ENCODE peak calls at places on chromosomes 13 and 19, in nine cellular contexts. V is germinal center; G is kidney epithelial cell; P is breast epithelium; O is NCI-H1092; J is heart right ventricle; A is activated effector memory CD4-positive, alpha-beta T cell treated with anti-CD3 and anti-CD28 coated beads, Interleukin-2, amount 50 U/mL, for 16 hours; C is anterior cingulate cortex; Z is NCI-H2081. B is an unnamed sample.

GRCh38 chr13:74287672-74288169 is 153.5 kb upstream of the KLF12 start:
- DNase-seq in V (peak), G (peak), P (no peak), O (peak), J (peak), A (peak), C (peak), Z (peak), B (peak)

GRCh38 chr13:113110048-113110851 is 4.7 kb downstream of the F7 start:
- DNase-seq in V (no peak), G (no peak), P (no peak), O (no peak), J (no peak), A (peak), C (no peak), Z (no peak), B (no peak)

GRCh38 chr19:13975870-13976269 is 23.6 kb downstream of the DCAF15 start:
- DNase-seq in V (no peak), G (no peak), P (no peak), O (no peak), J (no peak), A (no peak), C (no peak), Z (no peak), B (no peak)

GRCh38 chr19:11673608-11674041 is 65.1 kb downstream of the ZNF823 start:
- DNase-seq in V (no peak), G (no peak), P (peak), O (no peak), J (peak), A (no peak), C (peak), Z (no peak), B (no peak)

GRCh38 chr13:57408312-57408711 is 223.2 kb upstream of the PCDH17 start:
- DNase-seq in V (no peak), G (no peak), P (no peak), O (no peak), J (no peak), A (no peak), C (no peak), Z (no peak), B (no peak)

GRCh38 chr13:23751195-23751594 is 138.0 kb downstream of the MIPEP start:
- DNase-seq in V (no peak), G (no peak), P (no peak), O (no peak), J (no peak), A (no peak), C (no peak), Z (no peak), B (peak)

GRCh38 chr19:48770223-48770622 is 14.9 kb downstream of the FGF21 start:
- DNase-seq in V (no peak), G (no peak), P (no peak), O (no peak), J (no peak), A (no peak), C (no peak), Z (no peak), B (peak)

GRCh38 chr19:38924383-38924782 is 6.2 kb downstream of the SARS2 start:
- DNase-seq in V (no peak), G (no peak), P (no peak), O (no peak), J (no peak), A (no peak), C (no peak), Z (no peak), B (no peak)

GRCh38 chr19:10543059-10543419 is 665 bp upstream of the ATG4D start:
- DNase-seq in V (no peak), G (no peak), P (no peak), O (no peak), J (no peak), A (no peak), C (no peak), Z (no peak), B (no peak)

GRCh38 chr19:4365791-4366665 is 22.7 kb downstream of the MPND start:
- DNase-seq in V (no peak), G (no peak), P (no peak), O (no peak), J (no peak), A (no peak), C (no peak), Z (no peak), B (no peak)

GRCh38 chr13:113542751-113543424 is 41.7 kb upstream of the TFDP1 start:
- DNase-seq in V (no peak), G (no peak), P (peak), O (no peak), J (no peak), A (no peak), C (no peak), Z (no peak), B (no peak)

GRCh38 chr13:37531054-37531453 is 67.5 kb downstream of the POSTN start:
- DNase-seq in V (no peak), G (no peak), P (no peak), O (no peak), J (no peak), A (no peak), C (no peak), Z (no peak), B (peak)

GRCh38 chr13:27962128-27962841 is 6.8 kb downstream of the CDX2 start:
- DNase-seq in V (no peak), G (no peak), P (no peak), O (no peak), J (no peak), A (no peak), C (no peak), Z (no peak), B (no peak)

GRCh38 chr19:42576241-42576640 is 18.5 kb downstream of the CEACAM8 start:
- DNase-seq in V (no peak), G (no peak), P (no peak), O (no peak), J (no peak), A (no peak), C (no peak), Z (no peak), B (no peak)

GRCh38 chr19:34319785-34320184 is 45.2 kb upstream of the GPI start:
- DNase-seq in V (no peak), G (peak), P (no peak), O (no peak), J (peak), A (no peak), C (no peak), Z (no peak), B (no peak)

GRCh38 chr13:52723181-52723580 is 16.4 kb downstream of the CNMD start:
- DNase-seq in V (no peak), G (no peak), P (no peak), O (no peak), J (no peak), A (no peak), C (no peak), Z (no peak), B (no peak)

GRCh38 chr19:38441660-38442348 is 8.3 kb downstream of the RYR1 start:
- DNase-seq in V (no peak), G (no peak), P (no peak), O (no peak), J (no peak), A (no peak), C (no peak), Z (no peak), B (no peak)

GRCh38 chr13:99207511-99207910 is 6.9 kb downstream of the UBAC2 start:
- DNase-seq in V (no peak), G (no peak), P (no peak), O (no peak), J (no peak), A (no peak), C (no peak), Z (no peak), B (no peak)

GRCh38 chr13:105997436-105998232 is 537.8 kb downstream of the EFNB2 start:
- DNase-seq in V (no peak), G (no peak), P (no peak), O (no peak), J (no peak), A (no peak), C (no peak), Z (no peak), B (no peak)

GRCh38 chr13:24861617-24862362 is 97.8 kb downstream of the RNF17 start:
- DNase-seq in V (no peak), G (no peak), P (no peak), O (no peak), J (no peak), A (no peak), C (no peak), Z (no peak), B (no peak)

GRCh38 chr13:98797456-98797855 is 45.0 kb upstream of the SLC15A1 start:
- DNase-seq in V (no peak), G (no peak), P (no peak), O (no peak), J (no peak), A (no peak), C (no peak), Z (no peak), B (no peak)

GRCh38 chr13:94641432-94641941 is 39.8 kb downstream of the GPR180 start:
- DNase-seq in V (no peak), G (no peak), P (no peak), O (peak), J (no peak), A (no peak), C (no peak), Z (peak), B (no peak)

GRCh38 chr13:49802410-49802809 is 9.9 kb upstream of the KPNA3 start:
- DNase-seq in V (no peak), G (no peak), P (no peak), O (no peak), J (no peak), A (no peak), C (no peak), Z (no peak), B (no peak)

GRCh38 chr19:17331254-17331558 is 3.4 kb downstream of the ANO8 start:
- DNase-seq in V (no peak), G (no peak), P (no peak), O (no peak), J (no peak), A (no peak), C (no peak), Z (no peak), B (no peak)

GRCh38 chr19:48469056-48469881 is at the start of gene CYTH2:
- DNase-seq in V (peak), G (no peak), P (peak), O (peak), J (peak), A (peak), C (peak), Z (peak), B (no peak)

GRCh38 chr13:77928909-77929308 is 10.3 kb upstream of the EDNRB start:
- DNase-seq in V (no peak), G (no peak), P (no peak), O (no peak), J (no peak), A (no peak), C (no peak), Z (no peak), B (no peak)

GRCh38 chr13:34462843-34463242 is 479.2 kb upstream of the NBEA start:
- DNase-seq in V (no peak), G (peak), P (no peak), O (no peak), J (peak), A (no peak), C (no peak), Z (no peak), B (peak)

GRCh38 chr13:113357529-113357928 is 6.4 kb downstream of the GRTP1 start:
- DNase-seq in V (no peak), G (peak), P (no peak), O (no peak), J (no peak), A (no peak), C (no peak), Z (no peak), B (peak)

GRCh38 chr19:48900477-48901452 is 653 bp downstream of the NUCB1 start:
- DNase-seq in V (peak), G (no peak), P (no peak), O (no peak), J (no peak), A (no peak), C (no peak), Z (no peak), B (no peak)

B was measured in retinal pigment epithelial cell.